ENCODE peak calls at places on chromosomes 7 and 10, in seven cellular contexts. One of them, this sample, is unnamed.

GRCh38 chr10:83248232-83248631 is 891.1 kb upstream of the GHITM start:
- DNase-seq in AG04449: no peak
- DNase-seq in GM23338: no peak
- DNase-seq in Caco-2: no peak
- DNase-seq in cardiac fibroblast: no peak
- DNase-seq in HCT116: no peak
- DNase-seq in type B pancreatic cell: no peak
- DNase-seq in this sample: no peak

GRCh38 chr10:86082556-86082955 is 284.0 kb downstream of the GRID1 start:
- DNase-seq in AG04449: no peak
- DNase-seq in GM23338: no peak
- DNase-seq in Caco-2: no peak
- DNase-seq in cardiac fibroblast: no peak
- DNase-seq in HCT116: no peak
- DNase-seq in type B pancreatic cell: no peak
- DNase-seq in this sample: no peak

GRCh38 chr10:70271996-70272924 is 11.5 kb downstream of the NPFFR1 start:
- DNase-seq in AG04449: no peak
- DNase-seq in GM23338: no peak
- DNase-seq in Caco-2: no peak
- DNase-seq in cardiac fibroblast: no peak
- DNase-seq in HCT116: no peak
- DNase-seq in type B pancreatic cell: no peak
- DNase-seq in this sample: peak

GRCh38 chr7:65475734-65476319 is 102.2 kb downstream of the ZNF92 start:
- DNase-seq in AG04449: no peak
- DNase-seq in GM23338: no peak
- DNase-seq in Caco-2: no peak
- DNase-seq in cardiac fibroblast: peak
- DNase-seq in HCT116: no peak
- DNase-seq in type B pancreatic cell: no peak
- DNase-seq in this sample: peak

GRCh38 chr10:125849448-125849847 is 26.1 kb downstream of the BCCIP start:
- DNase-seq in AG04449: no peak
- DNase-seq in GM23338: no peak
- DNase-seq in Caco-2: no peak
- DNase-seq in cardiac fibroblast: no peak
- DNase-seq in HCT116: no peak
- DNase-seq in type B pancreatic cell: no peak
- DNase-seq in this sample: no peak

GRCh38 chr7:13240349-13240748 is 552.9 kb downstream of the ARL4A start:
- DNase-seq in AG04449: no peak
- DNase-seq in GM23338: peak
- DNase-seq in Caco-2: no peak
- DNase-seq in cardiac fibroblast: peak
- DNase-seq in HCT116: peak
- DNase-seq in type B pancreatic cell: no peak
- DNase-seq in this sample: peak

GRCh38 chr7:422886-423225 is 96.8 kb downstream of the PDGFA start:
- DNase-seq in AG04449: no peak
- DNase-seq in GM23338: no peak
- DNase-seq in Caco-2: no peak
- DNase-seq in cardiac fibroblast: no peak
- DNase-seq in HCT116: no peak
- DNase-seq in type B pancreatic cell: no peak
- DNase-seq in this sample: no peak

GRCh38 chr7:75914655-75915415 is at the start of gene POR:
- DNase-seq in AG04449: peak
- DNase-seq in GM23338: peak
- DNase-seq in Caco-2: peak
- DNase-seq in cardiac fibroblast: peak
- DNase-seq in HCT116: peak
- DNase-seq in type B pancreatic cell: peak
- DNase-seq in this sample: peak

GRCh38 chr10:119643306-119644214 is 7.6 kb upstream of the BAG3 start:
- DNase-seq in AG04449: no peak
- DNase-seq in GM23338: no peak
- DNase-seq in Caco-2: no peak
- DNase-seq in cardiac fibroblast: no peak
- DNase-seq in HCT116: no peak
- DNase-seq in type B pancreatic cell: no peak
- DNase-seq in this sample: no peak

GRCh38 chr10:99908512-99908911 is 101.2 kb downstream of the DNMBP start:
- DNase-seq in AG04449: no peak
- DNase-seq in GM23338: no peak
- DNase-seq in Caco-2: no peak
- DNase-seq in cardiac fibroblast: no peak
- DNase-seq in HCT116: no peak
- DNase-seq in type B pancreatic cell: no peak
- DNase-seq in this sample: no peak

GRCh38 chr7:128395748-128396147 is 14.0 kb downstream of the IMPDH1 start:
- DNase-seq in AG04449: no peak
- DNase-seq in GM23338: peak
- DNase-seq in Caco-2: no peak
- DNase-seq in cardiac fibroblast: no peak
- DNase-seq in HCT116: no peak
- DNase-seq in type B pancreatic cell: no peak
- DNase-seq in this sample: no peak

GRCh38 chr7:137880432-137880831 is 33.7 kb upstream of the DGKI start:
- DNase-seq in AG04449: peak
- DNase-seq in GM23338: no peak
- DNase-seq in Caco-2: no peak
- DNase-seq in cardiac fibroblast: peak
- DNase-seq in HCT116: no peak
- DNase-seq in type B pancreatic cell: no peak
- DNase-seq in this sample: no peak

GRCh38 chr7:89687266-89687665 is 467.0 kb upstream of the STEAP1 start:
- DNase-seq in AG04449: no peak
- DNase-seq in GM23338: no peak
- DNase-seq in Caco-2: no peak
- DNase-seq in cardiac fibroblast: no peak
- DNase-seq in HCT116: no peak
- DNase-seq in type B pancreatic cell: no peak
- DNase-seq in this sample: no peak

GRCh38 chr10:33843379-33843778 is 508.9 kb upstream of the NRP1 start:
- DNase-seq in AG04449: no peak
- DNase-seq in GM23338: no peak
- DNase-seq in Caco-2: no peak
- DNase-seq in cardiac fibroblast: no peak
- DNase-seq in HCT116: no peak
- DNase-seq in type B pancreatic cell: no peak
- DNase-seq in this sample: no peak

GRCh38 chr7:98840604-98841508 is 29.0 kb downstream of the TMEM130 start:
- DNase-seq in AG04449: no peak
- DNase-seq in GM23338: no peak
- DNase-seq in Caco-2: no peak
- DNase-seq in cardiac fibroblast: peak
- DNase-seq in HCT116: no peak
- DNase-seq in type B pancreatic cell: no peak
- DNase-seq in this sample: no peak

GRCh38 chr10:2920638-2921037 is 146.7 kb upstream of the PFKP start:
- DNase-seq in AG04449: no peak
- DNase-seq in GM23338: no peak
- DNase-seq in Caco-2: no peak
- DNase-seq in cardiac fibroblast: no peak
- DNase-seq in HCT116: no peak
- DNase-seq in type B pancreatic cell: no peak
- DNase-seq in this sample: no peak

GRCh38 chr10:7206407-7207127 is 204.3 kb downstream of the SFMBT2 start:
- DNase-seq in AG04449: no peak
- DNase-seq in GM23338: no peak
- DNase-seq in Caco-2: no peak
- DNase-seq in cardiac fibroblast: no peak
- DNase-seq in HCT116: no peak
- DNase-seq in type B pancreatic cell: no peak
- DNase-seq in this sample: no peak

GRCh38 chr10:3085785-3086567 is 18.6 kb downstream of the PFKP start:
- DNase-seq in AG04449: no peak
- DNase-seq in GM23338: no peak
- DNase-seq in Caco-2: no peak
- DNase-seq in cardiac fibroblast: no peak
- DNase-seq in HCT116: no peak
- DNase-seq in type B pancreatic cell: no peak
- DNase-seq in this sample: no peak

GRCh38 chr7:853366-854117 is 21.3 kb downstream of the SUN1 start:
- DNase-seq in AG04449: no peak
- DNase-seq in GM23338: no peak
- DNase-seq in Caco-2: no peak
- DNase-seq in cardiac fibroblast: no peak
- DNase-seq in HCT116: no peak
- DNase-seq in type B pancreatic cell: no peak
- DNase-seq in this sample: no peak

GRCh38 chr7:92645114-92645497 is 54.9 kb upstream of the FAM133B start:
- DNase-seq in AG04449: no peak
- DNase-seq in GM23338: no peak
- DNase-seq in Caco-2: no peak
- DNase-seq in cardiac fibroblast: no peak
- DNase-seq in HCT116: no peak
- DNase-seq in type B pancreatic cell: no peak
- DNase-seq in this sample: no peak

GRCh38 chr10:1778570-1778969 is 41.2 kb upstream of the ADARB2 start:
- DNase-seq in AG04449: no peak
- DNase-seq in GM23338: no peak
- DNase-seq in Caco-2: no peak
- DNase-seq in cardiac fibroblast: no peak
- DNase-seq in HCT116: no peak
- DNase-seq in type B pancreatic cell: no peak
- DNase-seq in this sample: no peak

GRCh38 chr7:1925973-1926907 is 256.2 kb downstream of the ELFN1 start:
- DNase-seq in AG04449: no peak
- DNase-seq in GM23338: no peak
- DNase-seq in Caco-2: no peak
- DNase-seq in cardiac fibroblast: no peak
- DNase-seq in HCT116: no peak
- DNase-seq in type B pancreatic cell: no peak
- DNase-seq in this sample: no peak

GRCh38 chr7:45052011-45052410 is 36.8 kb downstream of the NACAD start:
- DNase-seq in AG04449: no peak
- DNase-seq in GM23338: no peak
- DNase-seq in Caco-2: no peak
- DNase-seq in cardiac fibroblast: no peak
- DNase-seq in HCT116: no peak
- DNase-seq in type B pancreatic cell: no peak
- DNase-seq in this sample: no peak

GRCh38 chr10:102781089-102781920 is 37.6 kb downstream of the WBP1L start:
- DNase-seq in AG04449: no peak
- DNase-seq in GM23338: peak
- DNase-seq in Caco-2: no peak
- DNase-seq in cardiac fibroblast: no peak
- DNase-seq in HCT116: no peak
- DNase-seq in type B pancreatic cell: no peak
- DNase-seq in this sample: no peak

DNA sequence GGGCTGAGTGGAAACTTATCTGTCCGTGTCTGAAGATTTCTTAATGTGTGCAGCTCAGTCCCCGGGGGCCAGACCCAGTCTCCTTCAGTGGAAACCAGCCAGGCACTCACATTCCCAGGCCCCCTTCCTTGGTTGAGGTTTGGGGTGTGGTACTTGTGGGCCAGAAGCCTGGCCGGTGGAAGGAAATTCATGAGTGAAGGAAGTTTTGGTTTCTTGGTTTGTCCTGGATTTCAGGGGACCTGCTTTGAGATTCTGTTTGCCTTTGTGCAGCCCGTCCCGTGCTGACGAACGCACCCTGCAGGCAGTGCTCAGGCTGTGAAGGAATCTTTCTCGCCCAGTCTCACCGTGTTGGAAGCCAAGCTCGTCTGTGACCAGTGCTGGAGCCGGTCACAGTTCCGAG is 2.9 kb downstream of the INPP5A start:
- DNase-seq in AG04449: no peak
- DNase-seq in GM23338: peak
- DNase-seq in Caco-2: no peak
- DNase-seq in cardiac fibroblast: peak
- DNase-seq in HCT116: no peak
- DNase-seq in type B pancreatic cell: no peak
- DNase-seq in this sample: no peak
- TF ChIP-seq CTCF in AG04449: peak
- TF ChIP-seq CTCF in GM23338: no peak
- TF ChIP-seq CTCF in Caco-2: no peak
- TF ChIP-seq CTCF in cardiac fibroblast: peak
- TF ChIP-seq CTCF in HCT116: no peak
- TF ChIP-seq CTCF in type B pancreatic cell: peak
- TF ChIP-seq CTCF in this sample: no peak

GRCh38 chr10:4770766-4771553 is 55.0 kb upstream of the AKR1E2 start:
- DNase-seq in AG04449: peak
- DNase-seq in GM23338: peak
- DNase-seq in Caco-2: no peak
- DNase-seq in cardiac fibroblast: peak
- DNase-seq in HCT116: peak
- DNase-seq in type B pancreatic cell: no peak
- DNase-seq in this sample: no peak
- TF ChIP-seq CTCF in AG04449: no peak
- TF ChIP-seq CTCF in GM23338: peak
- TF ChIP-seq CTCF in Caco-2: no peak
- TF ChIP-seq CTCF in cardiac fibroblast: peak
- TF ChIP-seq CTCF in HCT116: peak
- TF ChIP-seq CTCF in type B pancreatic cell: peak
- TF ChIP-seq CTCF in this sample: no peak

GRCh38 chr7:33836797-33837355 is 68.5 kb upstream of the BMPER start:
- DNase-seq in AG04449: no peak
- DNase-seq in GM23338: peak
- DNase-seq in Caco-2: peak
- DNase-seq in cardiac fibroblast: no peak
- DNase-seq in HCT116: peak
- DNase-seq in type B pancreatic cell: no peak
- DNase-seq in this sample: no peak
- TF ChIP-seq CTCF in AG04449: no peak
- TF ChIP-seq CTCF in GM23338: peak
- TF ChIP-seq CTCF in Caco-2: peak
- TF ChIP-seq CTCF in cardiac fibroblast: no peak
- TF ChIP-seq CTCF in HCT116: no peak
- TF ChIP-seq CTCF in type B pancreatic cell: peak
- TF ChIP-seq CTCF in this sample: no peak

GRCh38 chr7:120334475-120334874 is 61.5 kb downstream of the KCND2 start:
- DNase-seq in AG04449: no peak
- DNase-seq in GM23338: no peak
- DNase-seq in Caco-2: no peak
- DNase-seq in cardiac fibroblast: no peak
- DNase-seq in HCT116: no peak
- DNase-seq in type B pancreatic cell: no peak
- DNase-seq in this sample: no peak

GRCh38 chr7:120332433-120332832 is 59.5 kb downstream of the KCND2 start:
- DNase-seq in AG04449: no peak
- DNase-seq in GM23338: no peak
- DNase-seq in Caco-2: no peak
- DNase-seq in cardiac fibroblast: no peak
- DNase-seq in HCT116: no peak
- DNase-seq in type B pancreatic cell: no peak
- DNase-seq in this sample: no peak

DNA sequence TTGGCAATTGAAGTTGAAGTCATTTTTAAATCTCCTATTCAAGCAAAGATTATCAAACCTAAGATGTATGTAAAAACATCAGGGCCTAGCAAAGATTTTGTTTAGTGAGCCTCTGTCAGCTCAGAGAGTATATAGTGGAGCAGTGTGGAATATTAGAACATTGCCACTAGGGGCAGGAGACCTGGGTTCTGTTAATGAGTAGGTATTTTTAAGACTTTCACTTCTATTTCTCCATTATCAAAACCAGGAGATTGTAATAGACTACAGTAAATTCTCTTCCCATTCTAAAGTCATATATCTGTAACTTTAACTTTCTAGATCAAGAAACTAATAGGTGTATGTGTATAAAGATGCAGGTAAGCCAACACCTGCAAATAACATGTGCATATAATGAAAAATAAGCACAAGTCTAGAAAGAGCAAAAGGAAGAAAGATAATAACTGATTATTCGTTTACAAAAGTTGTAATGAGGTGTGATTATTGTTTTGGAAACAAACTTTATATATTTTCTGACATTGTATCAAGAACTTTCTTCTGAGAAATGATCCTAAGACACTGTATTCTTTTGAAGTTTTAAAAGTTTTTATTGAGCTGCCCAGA is 64.4 kb downstream of the KCND2 start:
- DNase-seq in AG04449: no peak
- DNase-seq in GM23338: peak
- DNase-seq in Caco-2: peak
- DNase-seq in cardiac fibroblast: peak
- DNase-seq in HCT116: peak
- DNase-seq in type B pancreatic cell: no peak
- DNase-seq in this sample: peak
- TF ChIP-seq CTCF in AG04449: peak
- TF ChIP-seq CTCF in GM23338: peak
- TF ChIP-seq CTCF in Caco-2: peak
- TF ChIP-seq CTCF in cardiac fibroblast: peak
- TF ChIP-seq CTCF in HCT116: peak
- TF ChIP-seq CTCF in type B pancreatic cell: peak
- TF ChIP-seq CTCF in this sample: peak